ENCODE peak calls at places on chromosomes 3 and 15, in five cellular contexts. K, U, C, Z and G are unnamed samples.

GRCh38 chr15:65824031-65824743 is 32.1 kb upstream of the DENND4A start:
- DNase-seq in K (peak; percentile 56), C (no peak), U (peak; percentile 64), Z (no peak), G (peak; percentile 80)

GRCh38 chr3:62708642-62709041 is 166.6 kb downstream of the CADPS start:
- DNase-seq in C (no peak), U (no peak), K (no peak), Z (no peak), G (no peak)

GRCh38 chr3:141389703-141390102 is 21.4 kb downstream of the ZBTB38 start:
- DNase-seq in U (no peak), Z (no peak), K (no peak), C (no peak), G (peak; percentile 61)

GRCh38 chr15:37079726-37080125 is 20.6 kb downstream of the MEIS2 start:
- DNase-seq in Z (no peak), U (peak; percentile 83), C (no peak), K (no peak), G (peak; percentile 72)

GRCh38 chr3:33061782-33062181 is 35.2 kb downstream of the GLB1 start:
- DNase-seq in Z (peak; percentile 45), K (no peak), U (peak; percentile 56), C (no peak), G (peak; percentile 77)

GRCh38 chr3:152843955-152844354 is 9.0 kb downstream of the P2RY1 start:
- DNase-seq in K (no peak), Z (no peak), U (no peak), C (no peak), G (no peak)

GRCh38 chr15:89068325-89068784 is 19.9 kb upstream of the ABHD2 start:
- DNase-seq in K (no peak), U (peak; percentile 97), Z (no peak), C (no peak), G (peak; percentile 30)

GRCh38 chr15:87752250-87752951 is 504.1 kb downstream of the NTRK3 start:
- DNase-seq in K (no peak), Z (no peak), C (no peak), U (peak; percentile 90), G (peak; percentile 81)

GRCh38 chr3:159904911-159905310 is 83.7 kb upstream of the IL12A start:
- DNase-seq in K (no peak), C (no peak), U (peak; percentile 68), Z (no peak), G (no peak)

GRCh38 chr15:68399096-68400065 is 32.6 kb downstream of the ITGA11 start:
- DNase-seq in U (no peak), Z (no peak), K (no peak), C (no peak), G (no peak)

GRCh38 chr15:41794081-41794480 is 19.8 kb downstream of the MAPKBP1 start:
- DNase-seq in Z (no peak), U (peak; percentile 73), C (no peak), K (no peak), G (peak; percentile 77)

GRCh38 chr3:138072816-138073215 is 42.6 kb downstream of the DZIP1L start:
- DNase-seq in Z (no peak), C (no peak), U (no peak), K (no peak), G (no peak)

GRCh38 chr15:99967841-99968371 is 234.7 kb upstream of the LYSMD4 start:
- DNase-seq in U (no peak), K (no peak), C (no peak), Z (no peak), G (no peak)

GRCh38 chr3:120147072-120147871 is 53.0 kb upstream of the GSK3B start:
- DNase-seq in K (no peak), U (no peak), C (no peak), Z (peak; percentile 19), G (no peak)

GRCh38 chr15:78104566-78105500 is 12.5 kb downstream of the SH2D7 start:
- DNase-seq in K (peak; percentile 18), U (no peak), Z (no peak), C (no peak), G (no peak)

GRCh38 chr3:44995142-44995770 is 19.2 kb downstream of the EXOSC7 start:
- DNase-seq in U (peak; percentile 80), K (peak; percentile 71), C (no peak), Z (no peak), G (peak; percentile 93)

GRCh38 chr3:193620650-193621049 is 27.6 kb downstream of the OPA1 start:
- DNase-seq in Z (no peak), U (peak; percentile 34), C (no peak), K (no peak), G (peak; percentile 44)

GRCh38 chr3:172673210-172673679 is 37.6 kb downstream of the NCEH1 start:
- DNase-seq in U (peak; percentile 79), Z (peak; percentile 10), C (peak; percentile 72), K (peak; percentile 54), G (peak; percentile 80)

GRCh38 chr3:66047321-66048050 is 8.8 kb upstream of the MAGI1 start:
- DNase-seq in C (no peak), K (peak; percentile 56), Z (no peak), U (peak; percentile 99), G (peak; percentile 83)

GRCh38 chr3:128324911-128325592 is 141.6 kb downstream of the DNAJB8 start:
- DNase-seq in K (no peak), C (no peak), U (no peak), Z (no peak), G (no peak)

GRCh38 chr3:165622356-165622755 is 214.9 kb downstream of the BCHE start:
- DNase-seq in Z (no peak), K (no peak), U (no peak), C (no peak), G (no peak)

GRCh38 chr3:45554001-45554691 is 40.4 kb upstream of the LIMD1 start:
- DNase-seq in U (peak; percentile 69), Z (no peak), C (no peak), K (peak; percentile 51), G (no peak)

GRCh38 chr3:153026026-153026425 is 136.0 kb upstream of the RAP2B start:
- DNase-seq in C (no peak), Z (no peak), U (peak; percentile 51), K (no peak), G (peak; percentile 79)

GRCh38 chr3:38662544-38662943 is 13.1 kb upstream of the SCN5A start:
- DNase-seq in K (no peak), U (peak; percentile 29), C (no peak), Z (no peak), G (no peak)

GRCh38 chr3:48631516-48632448 is 3.5 kb downstream of the SLC26A6 start:
- DNase-seq in K (no peak), U (no peak), Z (no peak), C (no peak), G (no peak)

GRCh38 chr3:141056716-141057115 is 5.6 kb downstream of the SPSB4 start:
- DNase-seq in C (no peak), Z (no peak), K (no peak), U (no peak), G (no peak)

GRCh38 chr3:24608701-24609387 is 114.2 kb upstream of the THRB start:
- DNase-seq in Z (no peak), U (peak; percentile 46), K (no peak), C (no peak), G (no peak)

GRCh38 chr15:89777821-89778380 is 1.8 kb downstream of the MESP2 start:
- DNase-seq in K (no peak), U (no peak), C (peak; percentile 33), Z (no peak), G (no peak)

GRCh38 chr15:73751896-73752816 is 995 bp downstream of the INSYN1 start:
- DNase-seq in C (no peak), U (no peak), Z (no peak), K (no peak), G (peak; percentile 44)

GRCh38 chr3:74866357-74866876 is 252.0 kb upstream of the CNTN3 start:
- DNase-seq in Z (no peak), C (no peak), K (no peak), U (no peak), G (no peak)

GRCh38 chr15:27744651-27745050 is 354.5 kb downstream of the OCA2 start:
- DNase-seq in C (no peak), U (no peak), Z (no peak), K (no peak), G (no peak)

GRCh38 chr3:190692256-190692655 is 170.2 kb downstream of the GMNC start:
- DNase-seq in Z (no peak), U (no peak), C (no peak), K (no peak), G (no peak)

GRCh38 chr3:172760406-172760805 is 9.9 kb downstream of the ECT2 start:
- DNase-seq in U (peak; percentile 73), K (no peak), C (no peak), Z (no peak), G (no peak)

GRCh38 chr3:193813506-193813850 is 220.5 kb downstream of the OPA1 start:
- DNase-seq in K (no peak), Z (no peak), U (no peak), C (no peak), G (no peak)

GRCh38 chr3:98971183-98971681 is 69.7 kb upstream of the DCBLD2 start:
- DNase-seq in U (peak; percentile 63), C (no peak), Z (no peak), K (no peak), G (peak; percentile 36)

GRCh38 chr3:46716461-46717441 is 918 bp downstream of the PRSS50 start:
- DNase-seq in Z (no peak), U (no peak), K (no peak), C (no peak), G (no peak)

GRCh38 chr3:138093721-138094120 is 21.7 kb downstream of the DZIP1L start:
- DNase-seq in Z (no peak), C (no peak), U (no peak), K (no peak), G (no peak)